ENCODE peak calls at places on chromosomes 13 and 19, in seven cellular contexts. G is NB4, T is uterus, R is lower leg skin, C is A549, J is testis, W is heart left ventricle. F is an unnamed sample.

GRCh38 chr13:20118268-20119140 is 42.3 kb downstream of the GJA3 start:
- DNase-seq in G (no peak), T (peak; percentile 36), R (no peak), C (peak; percentile 21), J (peak; percentile 65), W (peak; percentile 71), F (no peak)

GRCh38 chr13:75135325-75135825 is 346.6 kb downstream of the TBC1D4 start:
- DNase-seq in G (no peak), T (no peak), R (no peak), C (no peak), J (no peak), W (no peak), F (no peak)

GRCh38 chr13:40672310-40673060 is 6.0 kb upstream of the FOXO1 start:
- DNase-seq in G (no peak), T (no peak), R (no peak), C (peak; percentile 43), J (no peak), W (no peak), F (no peak)

GRCh38 chr13:103022328-103022727 is 43.9 kb downstream of the SLC10A2 start:
- DNase-seq in G (no peak), T (no peak), R (no peak), C (no peak), J (no peak), W (no peak), F (no peak)

GRCh38 chr19:12913011-12913561 is 6.0 kb downstream of the SYCE2 start:
- DNase-seq in G (no peak), T (peak; percentile 63), R (peak; percentile 48), C (no peak), J (peak; percentile 77), W (peak; percentile 78), F (peak; percentile 90)

GRCh38 chr13:22240716-22241115 is 569.8 kb downstream of the FGF9 start:
- DNase-seq in G (no peak), T (no peak), R (no peak), C (no peak), J (no peak), W (no peak), F (no peak)

GRCh38 chr19:51123381-51124186 is 1.1 kb upstream of the SIGLEC9 start:
- DNase-seq in G (peak; percentile 85), T (no peak), R (peak; percentile 32), C (no peak), J (no peak), W (peak; percentile 52), F (no peak)

GRCh38 chr19:34269081-34269480 is 14.7 kb downstream of the GARRE1 start:
- DNase-seq in G (no peak), T (no peak), R (no peak), C (no peak), J (peak; percentile 30), W (no peak), F (no peak)

GRCh38 chr19:23415561-23416191 is 20.4 kb upstream of the ZNF91 start:
- DNase-seq in G (no peak), T (no peak), R (no peak), C (no peak), J (peak; percentile 63), W (peak; percentile 41), F (no peak)

GRCh38 chr19:45472557-45473365 is 5.0 kb downstream of the FOSB start:
- DNase-seq in G (no peak), T (no peak), R (no peak), C (no peak), J (no peak), W (no peak), F (no peak)

GRCh38 chr13:96003304-96003703 is 49.9 kb downstream of the UGGT2 start:
- DNase-seq in G (peak; percentile 9), T (no peak), R (no peak), C (no peak), J (no peak), W (no peak), F (no peak)

GRCh38 chr13:105679832-105680231 is 855.6 kb downstream of the EFNB2 start:
- DNase-seq in G (no peak), T (no peak), R (no peak), C (no peak), J (no peak), W (no peak), F (no peak)

GRCh38 chr19:17406039-17406886 is 833 bp upstream of the BST2 start:
- DNase-seq in G (peak; percentile 89), T (no peak), R (no peak), C (no peak), J (no peak), W (no peak), F (no peak)

GRCh38 chr19:17404621-17405249 is 695 bp downstream of the BST2 start:
- DNase-seq in G (peak; percentile 27), T (no peak), R (no peak), C (no peak), J (no peak), W (no peak), F (no peak)

GRCh38 chr19:17404015-17404414 is 1.4 kb downstream of the BST2 start:
- DNase-seq in G (peak; percentile 36), T (no peak), R (no peak), C (no peak), J (no peak), W (no peak), F (no peak)

GRCh38 chr19:17405250-17406038 is at the start of gene BST2:
- DNase-seq in G (peak; percentile 94), T (peak; percentile 75), R (no peak), C (no peak), J (peak; percentile 76), W (peak; percentile 69), F (peak; percentile 64)

DNA sequence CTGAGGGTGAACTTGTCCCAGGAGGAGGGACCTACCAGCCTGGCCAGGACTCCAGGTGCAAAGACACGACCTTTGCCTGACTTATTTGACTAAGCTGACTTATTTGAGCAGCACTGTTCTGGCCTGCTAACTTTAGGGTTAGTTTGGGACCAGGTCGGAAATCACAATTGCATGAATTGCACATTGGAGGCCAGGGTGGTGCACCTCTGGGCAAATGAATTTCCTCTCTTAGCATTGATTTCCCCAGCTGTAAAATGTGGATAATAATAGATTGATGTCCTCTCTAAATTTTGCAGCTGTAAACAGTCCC is 1.4 kb upstream of the BST2 start:
- DNase-seq in G (no peak), T (no peak), R (no peak), C (no peak), J (no peak), W (no peak), F (no peak)
- H3K4me3 ChIP-seq in G (peak overlapping the region; percentile 74), T (no peak overlapping the region), R (no peak overlapping the region), C (no peak overlapping the region), J (no peak overlapping the region), W (peak overlapping the region; percentile 62), F (peak overlapping the region; percentile 68)

GRCh38 chr19:9785367-9786331 is 17.1 kb upstream of the ZNF846 start:
- DNase-seq in G (peak; percentile 99), T (peak; percentile 96), R (peak; percentile 96), C (peak; percentile 70), J (peak; percentile 99), W (peak; percentile 98), F (peak; percentile 99)
- TF ChIP-seq POLR2A in G (peak; percentile 60), T (peak; percentile 87), R (peak; percentile 44), C (no peak), J (peak; percentile 51), W (no peak), F (peak; percentile 71)

GRCh38 chr13:97435794-97436193 is 1.8 kb downstream of the RAP2A start:
- DNase-seq in G (peak; percentile 39), T (no peak), R (no peak), C (no peak), J (no peak), W (no peak), F (no peak)

GRCh38 chr13:97437729-97438128 is 3.8 kb downstream of the RAP2A start:
- DNase-seq in G (no peak), T (no peak), R (no peak), C (no peak), J (no peak), W (no peak), F (no peak)

GRCh38 chr13:97435297-97435682 is 1.3 kb downstream of the RAP2A start:
- DNase-seq in G (no peak), T (no peak), R (no peak), C (no peak), J (no peak), W (no peak), F (no peak)

GRCh38 chr13:97434417-97435296 is 688 bp downstream of the RAP2A start:
- DNase-seq in G (peak; percentile 62), T (peak; percentile 46), R (peak; percentile 40), C (no peak), J (peak; percentile 58), W (peak; percentile 49), F (peak; percentile 37)

GRCh38 chr13:97436845-97437244 is 2.9 kb downstream of the RAP2A start:
- DNase-seq in G (no peak), T (no peak), R (no peak), C (no peak), J (no peak), W (no peak), F (no peak)
- H3K4me3 ChIP-seq in G (peak overlapping the region; percentile 70), T (no peak overlapping the region), R (no peak overlapping the region), C (no peak overlapping the region), J (no peak overlapping the region), W (peak overlapping the region; percentile 88), F (peak overlapping the region; percentile 52)

GRCh38 chr19:10830941-10831779 is 4.9 kb downstream of the TMED1 start:
- DNase-seq in G (no peak), T (no peak), R (no peak), C (no peak), J (no peak), W (no peak), F (no peak)

GRCh38 chr19:10828981-10829821 is 6.8 kb downstream of the TMED1 start:
- DNase-seq in G (peak; percentile 41), T (no peak), R (no peak), C (no peak), J (peak; percentile 37), W (peak; percentile 18), F (no peak)

GRCh38 chr19:10831980-10832658 is 3.9 kb downstream of the TMED1 start:
- DNase-seq in G (no peak), T (no peak), R (no peak), C (no peak), J (no peak), W (no peak), F (no peak)

GRCh38 chr19:10830370-10830769 is 5.6 kb downstream of the TMED1 start:
- DNase-seq in G (no peak), T (no peak), R (no peak), C (no peak), J (no peak), W (no peak), F (no peak)

GRCh38 chr19:10829967-10830366 is 6.0 kb downstream of the TMED1 start:
- DNase-seq in G (no peak), T (no peak), R (no peak), C (no peak), J (no peak), W (peak; percentile 30), F (no peak)
- TF ChIP-seq POLR2A in G (no peak), T (no peak), R (no peak), C (no peak), J (no peak), W (no peak), F (no peak)

DNA sequence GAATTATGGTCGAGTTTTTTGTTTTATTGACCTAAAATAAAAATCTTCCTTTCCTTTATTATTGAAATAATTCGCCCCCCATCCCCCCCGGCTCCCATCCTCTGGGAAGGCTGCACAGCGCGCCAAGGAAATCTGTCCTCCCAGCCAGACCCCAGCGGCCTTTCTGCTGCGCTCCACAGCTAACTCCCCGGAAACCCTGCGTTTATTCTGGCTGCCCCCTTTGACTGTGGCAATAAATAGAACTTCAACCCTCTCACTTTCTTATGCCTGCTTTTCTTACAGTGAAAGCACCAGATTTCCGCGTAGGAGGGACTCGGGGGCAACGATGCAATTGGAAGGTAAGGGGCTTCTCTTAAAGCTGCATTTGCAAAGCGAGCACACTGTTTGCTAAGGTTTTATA is 9.7 kb upstream of the C19orf12 start:
- DNase-seq in G (peak; percentile 36), T (no peak), R (no peak), C (no peak), J (no peak), W (no peak), F (no peak)
- H3K4me3 ChIP-seq in G (no peak overlapping the region), T (no peak overlapping the region), R (no peak overlapping the region), C (no peak overlapping the region), J (no peak overlapping the region), W (peak overlapping the region; percentile 46), F (no peak overlapping the region)

F was measured in breast epithelium.